ENCODE peak calls at places on chromosome 5, in five cellular contexts. M, R, T, C and Y are unnamed samples.

GRCh38 chr5:124948062-124948753 is 201.8 kb upstream of the ZNF608 start:
- DNase-seq in M (no peak), R (peak), T (no peak), C (peak), Y (no peak)

GRCh38 chr5:154140381-154140780 is 50.2 kb upstream of the GALNT10 start:
- DNase-seq in M (no peak), R (no peak), T (no peak), C (no peak), Y (no peak)

GRCh38 chr5:129460951-129461815 is 1.1 kb downstream of the ADAMTS19 start:
- DNase-seq in M (peak), R (no peak), T (peak), C (peak), Y (no peak)

GRCh38 chr5:173178369-173178910 is 34.1 kb downstream of the BNIP1 start:
- DNase-seq in M (no peak), R (no peak), T (no peak), C (peak), Y (no peak)

GRCh38 chr5:116861097-116861496 is 286.5 kb upstream of the SEMA6A start:
- DNase-seq in M (no peak), R (no peak), T (no peak), C (no peak), Y (no peak)

GRCh38 chr5:177520271-177520670 is 3.5 kb upstream of the DDX41 start:
- DNase-seq in M (no peak), R (no peak), T (no peak), C (no peak), Y (no peak)

GRCh38 chr5:142819292-142819691 is 49.1 kb downstream of the ARHGAP26 start:
- DNase-seq in M (no peak), R (peak), T (no peak), C (no peak), Y (no peak)

GRCh38 chr5:150317048-150318003 is 14.6 kb upstream of the ARSI start:
- DNase-seq in M (peak), R (peak), T (no peak), C (peak), Y (peak)

GRCh38 chr5:54895816-54896341 is 89.5 kb downstream of the ESM1 start:
- DNase-seq in M (no peak), R (peak), T (peak), C (peak), Y (peak)

GRCh38 chr5:86526811-86527348 is 90.9 kb upstream of the COX7C start:
- DNase-seq in M (no peak), R (no peak), T (no peak), C (no peak), Y (peak)

GRCh38 chr5:56059854-56060253 is 65.1 kb upstream of the IL6ST start:
- DNase-seq in M (no peak), R (no peak), T (no peak), C (peak), Y (no peak)

GRCh38 chr5:54678737-54679136 is 161.2 kb downstream of the SNX18 start:
- DNase-seq in M (no peak), R (peak), T (no peak), C (no peak), Y (no peak)

GRCh38 chr5:13932561-13932960 is 11.9 kb downstream of the DNAH5 start:
- DNase-seq in M (no peak), R (peak), T (no peak), C (no peak), Y (peak)

GRCh38 chr5:112820246-112820645 is 40.8 kb upstream of the SRP19 start:
- DNase-seq in M (no peak), R (no peak), T (no peak), C (no peak), Y (no peak)

GRCh38 chr5:132854301-132854700 is 12.0 kb downstream of the GDF9 start:
- DNase-seq in M (no peak), R (no peak), T (no peak), C (no peak), Y (no peak)

GRCh38 chr5:177442066-177442836 is 4.4 kb upstream of the PRR7 start:
- DNase-seq in M (no peak), R (no peak), T (no peak), C (no peak), Y (no peak)

GRCh38 chr5:109911731-109912130 is 222.0 kb downstream of the MAN2A1 start:
- DNase-seq in M (no peak), R (peak), T (no peak), C (no peak), Y (peak)

GRCh38 chr5:149037819-149038218 is 25.0 kb downstream of the SH3TC2 start:
- DNase-seq in M (no peak), R (no peak), T (no peak), C (no peak), Y (peak)

GRCh38 chr5:107294669-107295068 is 376.1 kb downstream of the EFNA5 start:
- DNase-seq in M (no peak), R (no peak), T (no peak), C (no peak), Y (no peak)

GRCh38 chr5:57736716-57737115 is 254.1 kb upstream of the ACTBL2 start:
- DNase-seq in M (no peak), R (no peak), T (peak), C (peak), Y (no peak)

GRCh38 chr5:75622564-75622963 is 11.3 kb downstream of the ANKDD1B start:
- DNase-seq in M (no peak), R (peak), T (no peak), C (no peak), Y (peak)

GRCh38 chr5:45410304-45410995 is 285.7 kb downstream of the HCN1 start:
- DNase-seq in M (no peak), R (no peak), T (no peak), C (no peak), Y (no peak)

GRCh38 chr5:160349249-160349965 is 21.0 kb downstream of the C1QTNF2 start:
- DNase-seq in M (no peak), R (no peak), T (no peak), C (no peak), Y (no peak)

GRCh38 chr5:86968311-86968753 is 299.4 kb upstream of the RASA1 start:
- DNase-seq in M (no peak), R (peak), T (peak), C (peak), Y (peak)

GRCh38 chr5:124301850-124302249 is 444.6 kb downstream of the ZNF608 start:
- DNase-seq in M (no peak), R (peak), T (no peak), C (no peak), Y (no peak)

GRCh38 chr5:127210082-127210481 is 80.5 kb upstream of the MEGF10 start:
- DNase-seq in M (no peak), R (no peak), T (no peak), C (no peak), Y (peak)

GRCh38 chr5:179918742-179919486 is 11.2 kb upstream of the TBC1D9B start:
- DNase-seq in M (no peak), R (no peak), T (no peak), C (no peak), Y (no peak)